ENCODE peak calls at places on chromosomes 16 and 17, in four cellular contexts. One of them, this sample, is unnamed.

GRCh38 chr17:70390059-70390458 is 220.7 kb downstream of the KCNJ2 start:
- DNase-seq in uterus: no peak
- DNase-seq in IMR-90: no peak
- DNase-seq in DND-41: no peak
- DNase-seq in this sample: no peak

GRCh38 chr17:82302991-82303943 is 14.1 kb downstream of the CD7 start:
- DNase-seq in uterus: no peak
- DNase-seq in IMR-90: no peak
- DNase-seq in DND-41: peak; percentile 90
- DNase-seq in this sample: no peak

GRCh38 chr17:36092228-36092627 is 2.3 kb upstream of the CCL3 start:
- DNase-seq in uterus: no peak
- DNase-seq in IMR-90: no peak
- DNase-seq in DND-41: no peak
- DNase-seq in this sample: no peak

GRCh38 chr17:82034371-82035011 is 3.0 kb downstream of the DCXR start:
- DNase-seq in uterus: no peak
- DNase-seq in IMR-90: no peak
- DNase-seq in DND-41: peak; percentile 8
- DNase-seq in this sample: no peak

GRCh38 chr17:7249219-7249618 is 2.3 kb downstream of the CTDNEP1 start:
- DNase-seq in uterus: no peak
- DNase-seq in IMR-90: no peak
- DNase-seq in DND-41: no peak
- DNase-seq in this sample: no peak

GRCh38 chr17:32256695-32257013 is 9.0 kb upstream of the RHBDL3 start:
- DNase-seq in uterus: no peak
- DNase-seq in IMR-90: no peak
- DNase-seq in DND-41: no peak
- DNase-seq in this sample: no peak

GRCh38 chr16:796296-797119 is 4.0 kb downstream of the GNG13 start:
- DNase-seq in uterus: no peak
- DNase-seq in IMR-90: no peak
- DNase-seq in DND-41: no peak
- DNase-seq in this sample: no peak

GRCh38 chr17:7854851-7855642 is at the start of gene TMEM88:
- DNase-seq in uterus: peak; percentile 30
- DNase-seq in IMR-90: no peak
- DNase-seq in DND-41: no peak
- DNase-seq in this sample: no peak

GRCh38 chr16:80121522-80121909 is 419.3 kb upstream of the DYNLRB2 start:
- DNase-seq in uterus: no peak
- DNase-seq in IMR-90: no peak
- DNase-seq in DND-41: no peak
- DNase-seq in this sample: no peak

GRCh38 chr17:65537845-65538678 is 23.4 kb downstream of the AXIN2 start:
- DNase-seq in uterus: no peak
- DNase-seq in IMR-90: no peak
- DNase-seq in DND-41: no peak
- DNase-seq in this sample: peak; percentile 47

GRCh38 chr17:32491371-32492280 is 4.8 kb downstream of the CDK5R1 start:
- DNase-seq in uterus: no peak
- DNase-seq in IMR-90: no peak
- DNase-seq in DND-41: no peak
- DNase-seq in this sample: no peak

GRCh38 chr17:49859991-49860953 is 12.4 kb upstream of the TAC4 start:
- DNase-seq in uterus: no peak
- DNase-seq in IMR-90: no peak
- DNase-seq in DND-41: no peak
- DNase-seq in this sample: no peak

GRCh38 chr17:81863123-81863675 is 2.9 kb upstream of the P4HB start:
- DNase-seq in uterus: no peak
- DNase-seq in IMR-90: no peak
- DNase-seq in DND-41: no peak
- DNase-seq in this sample: no peak

GRCh38 chr17:792277-792676 is 10.1 kb downstream of the MRM3 start:
- DNase-seq in uterus: no peak
- DNase-seq in IMR-90: peak; percentile 56
- DNase-seq in DND-41: no peak
- DNase-seq in this sample: no peak

GRCh38 chr16:28983644-28984043 is 1.2 kb upstream of the LAT start:
- DNase-seq in uterus: no peak
- DNase-seq in IMR-90: no peak
- DNase-seq in DND-41: no peak
- DNase-seq in this sample: no peak

GRCh38 chr17:50095626-50096037 is 481 bp downstream of the PDK2 start:
- DNase-seq in uterus: no peak
- DNase-seq in IMR-90: no peak
- DNase-seq in DND-41: peak; percentile 15
- DNase-seq in this sample: no peak

GRCh38 chr16:86917471-86918365 is 339.4 kb downstream of the FOXL1 start:
- DNase-seq in uterus: no peak
- DNase-seq in IMR-90: no peak
- DNase-seq in DND-41: no peak
- DNase-seq in this sample: no peak

GRCh38 chr17:72119963-72120877 is 600 bp upstream of the SOX9 start:
- DNase-seq in uterus: no peak
- DNase-seq in IMR-90: peak; percentile 91
- DNase-seq in DND-41: no peak
- DNase-seq in this sample: no peak

GRCh38 chr17:50290074-50290702 is 15.9 kb downstream of the TMEM92 start:
- DNase-seq in uterus: peak; percentile 86
- DNase-seq in IMR-90: peak; percentile 100
- DNase-seq in DND-41: no peak
- DNase-seq in this sample: no peak

GRCh38 chr17:39208893-39209292 is 8.8 kb downstream of the RPL19 start:
- DNase-seq in uterus: no peak
- DNase-seq in IMR-90: no peak
- DNase-seq in DND-41: peak; percentile 58
- DNase-seq in this sample: no peak

GRCh38 chr17:74194682-74195081 is 8.8 kb upstream of the RPL38 start:
- DNase-seq in uterus: no peak
- DNase-seq in IMR-90: no peak
- DNase-seq in DND-41: no peak
- DNase-seq in this sample: no peak

DNA sequence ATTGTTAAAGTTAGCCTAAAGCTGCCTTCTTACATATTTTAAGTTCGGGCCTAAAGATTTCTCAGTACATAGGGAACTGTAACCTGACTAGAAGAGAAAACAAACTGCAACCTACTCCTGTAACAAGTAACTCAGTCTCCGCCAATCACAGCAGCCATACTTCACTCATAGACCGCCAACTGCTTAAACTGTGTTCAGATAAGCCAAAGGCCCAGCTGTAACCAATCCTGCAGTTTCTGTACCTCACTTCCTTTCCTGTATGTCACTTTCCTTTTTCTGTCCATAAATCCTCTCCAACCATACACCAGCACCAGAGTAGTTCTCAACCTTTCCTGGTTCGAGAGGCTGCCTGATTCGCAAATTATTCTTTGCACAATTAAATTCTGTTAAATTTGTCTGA is 41.5 kb downstream of the GLG1 start:
- DNase-seq in uterus: no peak
- DNase-seq in IMR-90: no peak
- DNase-seq in DND-41: no peak
- DNase-seq in this sample: no peak
- H3K4me1 ChIP-seq in uterus: no peaks in the 10 kb centered on the region
- H3K4me1 ChIP-seq in IMR-90: peaks cover 6% of the 10 kb centered on the region
- H3K4me1 ChIP-seq in DND-41: no peaks in the 10 kb centered on the region
- H3K4me1 ChIP-seq in this sample: peaks cover 15% of the 10 kb centered on the region

GRCh38 chr17:76453431-76453743 is 435 bp upstream of the UBE2O start:
- DNase-seq in uterus: no peak
- DNase-seq in IMR-90: no peak
- DNase-seq in DND-41: no peak
- DNase-seq in this sample: no peak

GRCh38 chr17:76449126-76449525 is 3.8 kb downstream of the UBE2O start:
- DNase-seq in uterus: no peak
- DNase-seq in IMR-90: no peak
- DNase-seq in DND-41: no peak
- DNase-seq in this sample: no peak

GRCh38 chr17:76452102-76452645 is 778 bp downstream of the UBE2O start:
- DNase-seq in uterus: no peak
- DNase-seq in IMR-90: no peak
- DNase-seq in DND-41: no peak
- DNase-seq in this sample: no peak

GRCh38 chr17:76452646-76453430 is at the start of gene UBE2O:
- DNase-seq in uterus: peak; percentile 85
- DNase-seq in IMR-90: peak; percentile 80
- DNase-seq in DND-41: peak; percentile 96
- DNase-seq in this sample: peak; percentile 86

GRCh38 chr17:76451480-76451879 is 1.5 kb downstream of the UBE2O start:
- DNase-seq in uterus: no peak
- DNase-seq in IMR-90: no peak
- DNase-seq in DND-41: no peak
- DNase-seq in this sample: no peak
- H3K27ac ChIP-seq in uterus: no peak overlapping the region
- H3K27ac ChIP-seq in IMR-90: no peak overlapping the region
- H3K27ac ChIP-seq in DND-41: no peak overlapping the region
- H3K27ac ChIP-seq in this sample: no peak overlapping the region

DNA sequence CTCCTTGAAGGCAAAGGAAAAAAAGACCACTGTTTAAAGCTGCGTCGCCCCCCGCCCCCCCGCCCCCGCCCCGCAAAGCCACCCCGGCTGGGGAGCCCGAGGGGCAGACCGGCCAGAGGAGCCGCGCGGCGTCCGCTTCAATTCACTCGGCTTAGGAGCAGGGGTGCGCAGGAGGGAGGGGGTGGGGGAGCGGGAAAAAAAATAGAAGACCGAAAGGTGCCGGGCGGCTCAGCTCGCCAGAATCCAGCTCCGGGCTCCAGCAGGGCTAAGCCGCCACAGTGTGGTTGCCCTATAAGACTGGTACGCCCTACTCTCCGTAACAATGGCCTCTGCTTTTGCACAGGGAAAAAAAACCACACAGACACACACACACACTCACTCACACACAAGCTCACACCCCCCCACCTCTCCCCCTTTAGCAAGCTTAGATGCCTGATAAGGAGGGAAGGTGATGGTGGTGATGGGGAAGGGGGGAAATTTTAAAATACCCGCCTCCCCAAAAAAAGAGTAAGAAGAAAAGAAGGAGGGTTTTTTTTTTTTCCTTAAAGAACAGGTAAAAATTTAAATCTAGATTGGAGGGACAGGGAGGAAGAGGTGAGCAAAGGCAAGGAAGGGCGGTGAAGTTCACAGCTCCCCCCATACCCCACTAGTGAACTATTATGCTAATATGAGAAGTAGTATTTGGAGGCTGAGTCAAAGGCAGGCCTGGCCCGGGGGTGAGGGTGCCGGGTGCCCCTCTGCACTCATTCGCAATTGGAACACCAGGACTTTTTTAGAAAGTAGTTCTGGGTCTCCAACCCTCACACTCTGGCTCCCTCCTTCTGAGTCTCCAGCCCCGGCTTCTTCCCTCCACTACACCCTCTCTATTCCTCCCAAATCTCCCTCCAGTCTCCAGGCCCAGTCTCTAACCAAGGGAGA is 11.0 kb upstream of the HOXB2 start:
- DNase-seq in uterus: no peak
- DNase-seq in IMR-90: peak; percentile 63
- DNase-seq in DND-41: no peak
- DNase-seq in this sample: no peak
- H3K4me3 ChIP-seq in uterus: peak overlapping the region; percentile 40
- H3K4me3 ChIP-seq in IMR-90: peak overlapping the region; percentile 48
- H3K4me3 ChIP-seq in DND-41: no peak overlapping the region
- H3K4me3 ChIP-seq in this sample: peak overlapping the region; percentile 28

DNA sequence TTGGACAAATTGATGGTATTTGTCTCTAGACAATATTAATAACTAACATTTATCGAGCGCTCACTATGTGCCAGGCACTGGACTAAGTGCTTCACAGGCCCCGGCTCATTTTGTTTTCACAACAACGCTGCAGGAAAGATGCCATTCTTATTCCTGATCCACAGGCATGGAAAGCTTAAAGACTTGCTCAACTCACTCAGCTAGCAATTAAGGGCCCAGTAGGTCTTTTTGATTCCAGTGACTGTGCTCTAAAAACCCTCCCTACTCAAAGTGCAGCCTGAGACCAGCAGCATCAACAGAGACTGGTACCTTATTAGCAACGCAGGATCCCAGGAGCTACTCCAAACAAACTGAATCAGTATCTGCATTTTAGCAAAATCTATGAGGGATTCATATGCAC is 35.3 kb downstream of the CUEDC1 start:
- DNase-seq in uterus: no peak
- DNase-seq in IMR-90: no peak
- DNase-seq in DND-41: no peak
- DNase-seq in this sample: no peak
- H3K4me1 ChIP-seq in uterus: peaks cover 6% of the 10 kb centered on the region
- H3K4me1 ChIP-seq in IMR-90: peaks cover 26% of the 10 kb centered on the region
- H3K4me1 ChIP-seq in DND-41: no peaks in the 10 kb centered on the region
- H3K4me1 ChIP-seq in this sample: no peaks in the 10 kb centered on the region

DNA sequence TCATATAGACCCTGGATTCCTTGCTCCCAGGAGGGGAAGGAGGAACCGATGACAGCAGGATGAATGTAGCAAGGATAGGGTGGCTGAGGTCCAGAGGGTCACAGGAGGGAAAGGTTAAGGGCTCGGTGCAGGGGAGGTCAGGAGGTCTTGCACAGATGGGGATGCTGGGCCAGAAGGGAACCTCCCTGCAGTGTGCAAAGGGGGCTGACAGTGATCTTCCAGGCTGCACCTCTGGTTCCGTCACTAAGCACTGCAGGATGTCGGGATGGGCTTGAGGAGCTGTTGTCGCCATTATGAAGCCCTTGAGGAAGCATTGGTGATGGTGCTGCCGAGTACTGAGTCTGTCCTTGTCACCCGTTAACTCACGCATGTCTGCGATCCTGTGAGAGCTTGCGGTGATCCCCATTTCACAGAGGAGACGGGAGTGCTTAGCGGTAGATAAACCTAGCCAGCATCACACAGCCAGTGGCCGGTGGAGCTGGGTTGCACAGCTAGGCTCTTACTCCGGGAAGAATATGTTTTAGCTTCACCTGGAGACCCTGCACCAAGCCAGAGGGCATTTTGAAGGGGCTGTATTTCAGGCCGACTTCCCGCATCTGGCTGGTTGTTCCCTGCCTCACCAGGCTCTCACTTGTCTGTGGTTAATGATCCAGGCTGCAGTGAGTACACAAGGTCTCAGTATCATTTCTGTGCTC is 120.4 kb downstream of the SNX29 start:
- DNase-seq in uterus: no peak
- DNase-seq in IMR-90: no peak
- DNase-seq in DND-41: no peak
- DNase-seq in this sample: no peak
- H3K27ac ChIP-seq in uterus: no peak overlapping the region
- H3K27ac ChIP-seq in IMR-90: no peak overlapping the region
- H3K27ac ChIP-seq in DND-41: no peak overlapping the region
- H3K27ac ChIP-seq in this sample: no peak overlapping the region

This sample was measured in effector memory CD4-positive, alpha-beta T cell.